ENCODE peak calls at places on chromosomes 4 and X, in eight cellular contexts. L is right lobe of liver, Q is right cardiac atrium, V is psoas muscle, C is cardiac muscle cell, S is neuronal stem cell, R is K562, J is mesendoderm. G is an unnamed sample.

GRCh38 chrX:14529288-14529989 is at the start of gene GLRA2:
- DNase-seq in S (peak), J (peak), L (no peak), R (peak), C (peak), V (no peak), Q (no peak), G (no peak)

GRCh38 chr4:169774466-169775445 is 17.0 kb upstream of the HPF1 start:
- DNase-seq in J (no peak), C (peak), R (peak), V (no peak), L (no peak), Q (no peak), S (no peak), G (peak)

GRCh38 chrX:120306640-120307039 is 4.6 kb downstream of the TMEM255A start:
- DNase-seq in L (no peak), C (no peak), Q (no peak), J (no peak), V (no peak), R (no peak), S (no peak), G (no peak)

GRCh38 chrX:107565916-107566602 is 62.3 kb upstream of the PRPS1 start:
- DNase-seq in J (peak), V (no peak), Q (no peak), R (peak), L (no peak), C (peak), S (peak), G (peak)

GRCh38 chr4:25527044-25527443 is 128.6 kb upstream of the SLC34A2 start:
- DNase-seq in V (no peak), R (no peak), S (no peak), C (no peak), L (no peak), Q (no peak), J (no peak), G (no peak)

GRCh38 chrX:44675364-44676024 is 132.8 kb upstream of the FUNDC1 start:
- DNase-seq in S (no peak), J (no peak), L (no peak), Q (peak), C (no peak), R (peak), V (peak), G (peak)

GRCh38 chr4:75004755-75005668 is 72.1 kb downstream of the PARM1 start:
- DNase-seq in L (no peak), V (peak), Q (peak), J (no peak), S (no peak), C (no peak), R (no peak), G (peak)

GRCh38 chr4:47061435-47061834 is 30.1 kb downstream of the GABRB1 start:
- DNase-seq in L (no peak), C (no peak), S (no peak), R (no peak), J (no peak), V (no peak), Q (no peak), G (no peak)

GRCh38 chr4:86014599-86014998 is 345.3 kb downstream of the MAPK10 start:
- DNase-seq in R (no peak), L (no peak), C (peak), Q (no peak), J (peak), S (no peak), V (no peak), G (no peak)

GRCh38 chr4:15735531-15735930 is 32.7 kb downstream of the BST1 start:
- DNase-seq in C (no peak), Q (no peak), V (no peak), L (no peak), S (no peak), R (no peak), J (no peak), G (no peak)

GRCh38 chrX:121308276-121308805 is 260.9 kb downstream of the GLUD2 start:
- DNase-seq in S (no peak), J (peak), V (no peak), L (peak), R (peak), Q (peak), C (peak), G (no peak)

GRCh38 chr4:90950385-90950841 is 823.2 kb downstream of the CCSER1 start:
- DNase-seq in V (no peak), J (peak), L (no peak), Q (no peak), C (peak), R (no peak), S (no peak), G (no peak)

GRCh38 chrX:35416783-35417182 is 381.4 kb upstream of the MAGEB16 start:
- DNase-seq in V (no peak), L (no peak), Q (no peak), R (no peak), S (no peak), C (no peak), J (no peak), G (no peak)

GRCh38 chr4:26462874-26463273 is 27.4 kb downstream of the CCKAR start:
- DNase-seq in S (no peak), J (no peak), C (no peak), R (no peak), L (no peak), Q (no peak), V (no peak), G (no peak)

GRCh38 chrX:112066813-112067212 is 15.8 kb downstream of the TRPC5 start:
- DNase-seq in C (no peak), R (no peak), S (no peak), Q (no peak), V (no peak), J (no peak), L (no peak), G (no peak)

GRCh38 chr4:16196482-16197393 is 29.5 kb downstream of the TAPT1 start:
- DNase-seq in V (no peak), L (no peak), R (no peak), J (peak), Q (no peak), S (peak), C (peak), G (no peak)

GRCh38 chrX:153623310-153624029 is 23.5 kb upstream of the DUSP9 start:
- DNase-seq in S (no peak), R (no peak), C (no peak), J (no peak), V (no peak), L (peak), Q (no peak), G (no peak)

GRCh38 chr4:158111241-158111640 is 61.6 kb downstream of the GASK1B start:
- DNase-seq in V (no peak), S (no peak), L (no peak), J (no peak), Q (no peak), R (no peak), C (no peak), G (no peak)

GRCh38 chr4:7867701-7868429 is 71.8 kb downstream of the AFAP1 start:
- DNase-seq in C (no peak), J (no peak), L (no peak), R (no peak), V (no peak), S (no peak), Q (no peak), G (no peak)

GRCh38 chrX:106606583-106606982 is 5.2 kb upstream of the RADX start:
- DNase-seq in J (no peak), R (no peak), V (no peak), Q (no peak), C (no peak), L (no peak), S (no peak), G (no peak)

GRCh38 chr4:61723492-61723891 is 523.4 kb downstream of the ADGRL3 start:
- DNase-seq in R (no peak), J (no peak), C (no peak), L (no peak), S (no peak), V (no peak), Q (no peak), G (no peak)

GRCh38 chr4:128285085-128286023 is 2.3 kb downstream of the PGRMC2 start:
- DNase-seq in R (no peak), J (no peak), L (no peak), C (no peak), Q (no peak), V (no peak), S (no peak), G (peak)

GRCh38 chrX:2691543-2692220 is 587 bp downstream of the CD99 start:
- DNase-seq in J (peak), S (no peak), Q (peak), L (peak), C (peak), V (peak), R (peak), G (peak)

GRCh38 chr4:56215138-56215793 is 172.0 kb downstream of the AASDH start:
- DNase-seq in R (no peak), L (no peak), C (no peak), V (no peak), S (no peak), Q (no peak), J (no peak), G (no peak)

GRCh38 chrX:133391116-133391515 is 24.2 kb downstream of the GPC4 start:
- DNase-seq in S (no peak), J (no peak), C (no peak), R (no peak), Q (no peak), V (no peak), L (no peak), G (no peak)

GRCh38 chrX:151870603-151871002 is 42.1 kb upstream of the MAGEA4 start:
- DNase-seq in Q (no peak), L (no peak), V (no peak), S (no peak), J (peak), R (no peak), C (no peak), G (no peak)

GRCh38 chr4:130576218-130576617 is 1480.3 kb downstream of the C4orf33 start:
- DNase-seq in V (no peak), Q (no peak), C (no peak), J (peak), L (no peak), R (no peak), S (no peak), G (no peak)

GRCh38 chr4:151287409-151287808 is 10.4 kb downstream of the PRSS48 start:
- DNase-seq in J (no peak), Q (no peak), C (no peak), S (no peak), R (no peak), L (no peak), V (no peak), G (no peak)

GRCh38 chr4:116015062-116015461 is 901.6 kb upstream of the NDST4 start:
- DNase-seq in J (peak), C (no peak), L (no peak), S (no peak), V (no peak), R (no peak), Q (no peak), G (no peak)

GRCh38 chr4:151921811-151922210 is 161.0 kb upstream of the GATB start:
- DNase-seq in C (no peak), S (no peak), L (no peak), R (no peak), J (no peak), Q (no peak), V (no peak), G (no peak)

GRCh38 chr4:126995235-126995634 is 637.5 kb upstream of the INTU start:
- DNase-seq in S (no peak), L (no peak), R (no peak), V (no peak), C (no peak), J (no peak), Q (no peak), G (no peak)
- H3K4me3 ChIP-seq in S (no peak), L (no peak), R (no peak), V (no peak), C (no peak), J (no peak), Q (no peak), G (no peak)

DNA sequence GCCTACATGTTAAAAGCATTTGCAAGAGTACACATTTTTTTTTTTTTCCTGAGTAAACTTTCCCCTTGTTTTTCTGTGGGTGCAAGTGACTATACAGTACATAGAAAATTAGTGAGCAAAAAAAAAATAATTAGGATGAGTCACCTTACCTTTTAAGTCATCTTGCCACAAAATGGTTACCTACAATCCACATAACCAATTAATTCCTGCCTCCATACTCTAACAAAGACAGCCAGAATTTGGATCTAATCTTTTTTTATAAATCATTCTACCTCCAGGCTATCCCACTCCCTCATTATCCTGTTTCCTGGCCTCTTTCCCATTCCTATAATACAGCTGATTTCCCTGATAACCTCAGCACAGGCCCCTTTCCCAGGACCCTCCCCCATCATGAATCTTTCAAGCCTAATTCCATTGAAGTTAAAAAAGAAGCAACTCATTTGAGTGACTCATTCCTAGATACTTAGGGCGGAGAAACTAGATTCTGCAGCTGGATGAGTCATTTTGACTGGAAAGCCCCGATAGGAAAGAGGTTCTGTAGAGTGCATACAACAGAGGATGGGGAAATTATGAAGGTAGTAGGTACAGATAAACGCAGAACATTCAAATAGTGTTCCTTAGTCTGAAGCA is 128.2 kb downstream of the C4orf51 start:
- DNase-seq in Q (no peak), L (no peak), V (no peak), J (peak), C (no peak), R (peak), S (no peak), G (no peak)
- H3K27ac ChIP-seq in Q (no peak), L (no peak), V (peak), J (peak), C (no peak), R (no peak), S (no peak), G (peak)

GRCh38 chr4:52852696-52853095 is 9.4 kb upstream of the RASL11B start:
- DNase-seq in V (no peak), S (no peak), C (no peak), Q (no peak), R (no peak), J (no peak), L (no peak), G (no peak)
- H3K4me3 ChIP-seq in V (no peak), S (no peak), C (no peak), Q (no peak), R (no peak), J (no peak), L (no peak), G (no peak)

GRCh38 chr4:114264452-114264851 is 285.0 kb upstream of the ARSJ start:
- DNase-seq in S (no peak), R (no peak), Q (no peak), C (no peak), L (no peak), V (no peak), J (no peak), G (no peak)
- H3K27ac ChIP-seq in S (no peak), R (no peak), Q (no peak), C (no peak), L (no peak), V (no peak), J (no peak), G (peak)